ENCODE peak calls at places on chromosomes 3 and 15, in seven cellular contexts. One of them, this sample, is unnamed.

GRCh38 chr3:16112910-16113504 is 61.5 kb upstream of the GALNT15 start:
- DNase-seq in A549: no peak
- DNase-seq in SK-N-SH: no peak
- DNase-seq in HepG2: no peak
- DNase-seq in suprapubic skin: no peak
- DNase-seq in stomach: no peak
- DNase-seq in sigmoid colon: no peak
- DNase-seq in this sample: no peak

GRCh38 chr3:126659915-126660886 is 5.3 kb upstream of the TXNRD3 start:
- DNase-seq in A549: peak; percentile 44
- DNase-seq in SK-N-SH: peak; percentile 64
- DNase-seq in HepG2: peak; percentile 28
- DNase-seq in suprapubic skin: no peak
- DNase-seq in stomach: no peak
- DNase-seq in sigmoid colon: peak; percentile 38
- DNase-seq in this sample: no peak

GRCh38 chr15:101641894-101642293 is 10.3 kb downstream of the TM2D3 start:
- DNase-seq in A549: no peak
- DNase-seq in SK-N-SH: peak; percentile 35
- DNase-seq in HepG2: no peak
- DNase-seq in suprapubic skin: no peak
- DNase-seq in stomach: no peak
- DNase-seq in sigmoid colon: no peak
- DNase-seq in this sample: no peak

GRCh38 chr15:64386291-64386690 is 1.3 kb upstream of the TRIP4 start:
- DNase-seq in A549: no peak
- DNase-seq in SK-N-SH: no peak
- DNase-seq in HepG2: no peak
- DNase-seq in suprapubic skin: no peak
- DNase-seq in stomach: no peak
- DNase-seq in sigmoid colon: peak; percentile 53
- DNase-seq in this sample: no peak

GRCh38 chr3:50454671-50455070 is 48.8 kb downstream of the CACNA2D2 start:
- DNase-seq in A549: no peak
- DNase-seq in SK-N-SH: peak; percentile 55
- DNase-seq in HepG2: no peak
- DNase-seq in suprapubic skin: no peak
- DNase-seq in stomach: no peak
- DNase-seq in sigmoid colon: no peak
- DNase-seq in this sample: no peak

GRCh38 chr15:70470556-70471191 is 292.7 kb downstream of the UACA start:
- DNase-seq in A549: no peak
- DNase-seq in SK-N-SH: no peak
- DNase-seq in HepG2: no peak
- DNase-seq in suprapubic skin: no peak
- DNase-seq in stomach: no peak
- DNase-seq in sigmoid colon: no peak
- DNase-seq in this sample: no peak

GRCh38 chr3:160053048-160053391 is 64.4 kb downstream of the IL12A start:
- DNase-seq in A549: no peak
- DNase-seq in SK-N-SH: no peak
- DNase-seq in HepG2: no peak
- DNase-seq in suprapubic skin: no peak
- DNase-seq in stomach: no peak
- DNase-seq in sigmoid colon: no peak
- DNase-seq in this sample: no peak

GRCh38 chr3:190120161-190121060 is at the start of gene P3H2:
- DNase-seq in A549: peak; percentile 90
- DNase-seq in SK-N-SH: peak; percentile 88
- DNase-seq in HepG2: peak; percentile 66
- DNase-seq in suprapubic skin: peak; percentile 73
- DNase-seq in stomach: peak; percentile 84
- DNase-seq in sigmoid colon: peak; percentile 94
- DNase-seq in this sample: peak; percentile 91

GRCh38 chr3:176554264-176554663 is 643.0 kb downstream of the TBL1XR1 start:
- DNase-seq in A549: no peak
- DNase-seq in SK-N-SH: no peak
- DNase-seq in HepG2: no peak
- DNase-seq in suprapubic skin: no peak
- DNase-seq in stomach: no peak
- DNase-seq in sigmoid colon: no peak
- DNase-seq in this sample: no peak

GRCh38 chr15:95522533-95522932 is 808.0 kb upstream of the NR2F2 start:
- DNase-seq in A549: no peak
- DNase-seq in SK-N-SH: no peak
- DNase-seq in HepG2: no peak
- DNase-seq in suprapubic skin: no peak
- DNase-seq in stomach: no peak
- DNase-seq in sigmoid colon: no peak
- DNase-seq in this sample: no peak

GRCh38 chr3:105293441-105293840 is 73.3 kb upstream of the ALCAM start:
- DNase-seq in A549: no peak
- DNase-seq in SK-N-SH: no peak
- DNase-seq in HepG2: no peak
- DNase-seq in suprapubic skin: no peak
- DNase-seq in stomach: no peak
- DNase-seq in sigmoid colon: no peak
- DNase-seq in this sample: no peak

GRCh38 chr3:27800261-27800660 is 78.1 kb upstream of the EOMES start:
- DNase-seq in A549: no peak
- DNase-seq in SK-N-SH: no peak
- DNase-seq in HepG2: no peak
- DNase-seq in suprapubic skin: no peak
- DNase-seq in stomach: no peak
- DNase-seq in sigmoid colon: no peak
- DNase-seq in this sample: no peak

GRCh38 chr15:79939399-79939798 is 31.6 kb downstream of the BCL2A1 start:
- DNase-seq in A549: no peak
- DNase-seq in SK-N-SH: no peak
- DNase-seq in HepG2: no peak
- DNase-seq in suprapubic skin: no peak
- DNase-seq in stomach: no peak
- DNase-seq in sigmoid colon: no peak
- DNase-seq in this sample: no peak
- TF ChIP-seq EP300 in A549: no peak
- TF ChIP-seq EP300 in SK-N-SH: no peak
- TF ChIP-seq EP300 in HepG2: no peak
- TF ChIP-seq EP300 in suprapubic skin: no peak
- TF ChIP-seq EP300 in stomach: no peak
- TF ChIP-seq EP300 in sigmoid colon: no peak
- TF ChIP-seq EP300 in this sample: no peak

GRCh38 chr3:63845215-63845614 is 18.4 kb downstream of the THOC7 start:
- DNase-seq in A549: no peak
- DNase-seq in SK-N-SH: no peak
- DNase-seq in HepG2: no peak
- DNase-seq in suprapubic skin: no peak
- DNase-seq in stomach: no peak
- DNase-seq in sigmoid colon: no peak
- DNase-seq in this sample: no peak
- TF ChIP-seq EP300 in A549: no peak
- TF ChIP-seq EP300 in SK-N-SH: no peak
- TF ChIP-seq EP300 in HepG2: no peak
- TF ChIP-seq EP300 in suprapubic skin: no peak
- TF ChIP-seq EP300 in stomach: no peak
- TF ChIP-seq EP300 in sigmoid colon: no peak
- TF ChIP-seq EP300 in this sample: no peak

GRCh38 chr15:67816668-67817067 is 8.6 kb upstream of the SKOR1 start:
- DNase-seq in A549: no peak
- DNase-seq in SK-N-SH: no peak
- DNase-seq in HepG2: no peak
- DNase-seq in suprapubic skin: no peak
- DNase-seq in stomach: no peak
- DNase-seq in sigmoid colon: no peak
- DNase-seq in this sample: no peak
- TF ChIP-seq EP300 in A549: no peak
- TF ChIP-seq EP300 in SK-N-SH: no peak
- TF ChIP-seq EP300 in HepG2: no peak
- TF ChIP-seq EP300 in suprapubic skin: no peak
- TF ChIP-seq EP300 in stomach: no peak
- TF ChIP-seq EP300 in sigmoid colon: no peak
- TF ChIP-seq EP300 in this sample: no peak

DNA sequence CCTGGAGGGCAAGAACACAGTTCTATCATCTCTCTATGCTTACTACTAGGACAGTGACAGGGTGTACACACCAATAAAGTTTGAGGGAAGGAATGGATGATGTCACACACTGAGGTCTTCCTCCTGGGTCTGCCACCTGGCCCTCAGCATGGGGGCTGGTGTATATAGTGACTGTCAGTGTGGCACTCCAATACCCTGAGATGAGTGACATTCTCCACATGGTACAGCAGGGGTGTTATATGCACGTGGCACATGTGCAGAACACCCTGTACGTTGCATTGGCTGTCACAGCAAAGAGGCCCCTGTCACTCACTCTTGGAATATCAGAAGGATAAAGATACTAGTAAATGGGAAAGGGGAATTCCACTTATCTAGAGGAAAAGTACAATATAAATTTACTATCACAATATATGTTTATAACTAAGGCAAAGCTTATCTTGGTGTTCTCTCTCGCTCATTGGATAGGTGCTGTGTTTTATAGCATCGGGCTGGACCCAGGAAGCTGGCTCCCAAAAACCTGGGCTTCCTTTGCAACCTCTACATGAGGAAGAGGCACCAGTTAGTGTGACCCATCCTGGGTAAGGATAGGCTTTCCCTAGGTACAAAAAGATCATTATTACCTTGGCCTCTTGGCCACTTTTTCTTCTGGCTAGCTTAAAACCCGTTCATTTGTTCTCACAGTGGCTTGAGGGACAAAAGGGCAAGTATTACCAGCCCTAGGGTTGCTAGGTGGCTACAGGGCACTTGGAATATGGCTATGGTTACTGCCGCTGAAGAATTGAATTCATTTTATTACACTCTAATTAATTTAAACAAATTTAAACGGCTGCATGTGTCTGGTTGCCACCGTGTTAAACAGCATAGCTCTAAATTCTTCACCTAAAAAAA is 54.8 kb upstream of the HES1 start:
- DNase-seq in A549: no peak
- DNase-seq in SK-N-SH: no peak
- DNase-seq in HepG2: no peak
- DNase-seq in suprapubic skin: no peak
- DNase-seq in stomach: no peak
- DNase-seq in sigmoid colon: no peak
- DNase-seq in this sample: no peak
- TF ChIP-seq EP300 in A549: no peak
- TF ChIP-seq EP300 in SK-N-SH: no peak
- TF ChIP-seq EP300 in HepG2: no peak
- TF ChIP-seq EP300 in suprapubic skin: no peak
- TF ChIP-seq EP300 in stomach: no peak
- TF ChIP-seq EP300 in sigmoid colon: no peak
- TF ChIP-seq EP300 in this sample: no peak

GRCh38 chr3:35081902-35082301 is 557.4 kb upstream of the ARPP21 start:
- DNase-seq in A549: no peak
- DNase-seq in SK-N-SH: no peak
- DNase-seq in HepG2: no peak
- DNase-seq in suprapubic skin: no peak
- DNase-seq in stomach: no peak
- DNase-seq in sigmoid colon: no peak
- DNase-seq in this sample: no peak
- TF ChIP-seq EP300 in A549: no peak
- TF ChIP-seq EP300 in SK-N-SH: no peak
- TF ChIP-seq EP300 in HepG2: no peak
- TF ChIP-seq EP300 in suprapubic skin: no peak
- TF ChIP-seq EP300 in stomach: no peak
- TF ChIP-seq EP300 in sigmoid colon: no peak
- TF ChIP-seq EP300 in this sample: no peak

GRCh38 chr3:36494461-36495109 is 114.3 kb downstream of the STAC start:
- DNase-seq in A549: peak; percentile 5
- DNase-seq in SK-N-SH: peak; percentile 36
- DNase-seq in HepG2: no peak
- DNase-seq in suprapubic skin: peak; percentile 72
- DNase-seq in stomach: no peak
- DNase-seq in sigmoid colon: peak; percentile 73
- DNase-seq in this sample: no peak

GRCh38 chr3:36493051-36493450 is 112.7 kb downstream of the STAC start:
- DNase-seq in A549: no peak
- DNase-seq in SK-N-SH: no peak
- DNase-seq in HepG2: no peak
- DNase-seq in suprapubic skin: no peak
- DNase-seq in stomach: no peak
- DNase-seq in sigmoid colon: no peak
- DNase-seq in this sample: no peak

GRCh38 chr3:36496734-36497133 is 116.4 kb downstream of the STAC start:
- DNase-seq in A549: no peak
- DNase-seq in SK-N-SH: no peak
- DNase-seq in HepG2: no peak
- DNase-seq in suprapubic skin: no peak
- DNase-seq in stomach: no peak
- DNase-seq in sigmoid colon: no peak
- DNase-seq in this sample: no peak

GRCh38 chr3:36501568-36502075 is 121.3 kb downstream of the STAC start:
- DNase-seq in A549: no peak
- DNase-seq in SK-N-SH: no peak
- DNase-seq in HepG2: no peak
- DNase-seq in suprapubic skin: no peak
- DNase-seq in stomach: no peak
- DNase-seq in sigmoid colon: no peak
- DNase-seq in this sample: no peak

DNA sequence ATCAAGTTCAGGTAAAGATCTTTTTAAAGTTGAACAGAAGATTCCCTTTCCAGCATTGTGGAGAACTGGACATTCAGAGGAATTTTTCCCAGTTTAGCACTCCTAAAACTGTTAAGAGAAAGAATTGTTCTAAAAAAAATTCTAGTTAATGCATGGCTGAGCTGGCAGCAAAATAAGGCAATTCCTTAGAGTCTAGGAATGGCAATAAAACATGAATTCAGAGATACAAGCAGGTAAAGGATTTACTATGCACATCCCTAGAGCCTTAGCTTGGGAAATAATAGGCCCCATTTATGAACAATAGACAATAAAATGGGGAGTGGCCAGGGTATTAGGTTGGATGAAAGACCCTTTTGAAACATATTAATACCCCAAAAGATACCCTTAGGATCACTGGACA is 116.9 kb downstream of the STAC start:
- DNase-seq in A549: no peak
- DNase-seq in SK-N-SH: no peak
- DNase-seq in HepG2: no peak
- DNase-seq in suprapubic skin: no peak
- DNase-seq in stomach: no peak
- DNase-seq in sigmoid colon: no peak
- DNase-seq in this sample: no peak
- TF ChIP-seq EP300 in A549: no peak
- TF ChIP-seq EP300 in SK-N-SH: no peak
- TF ChIP-seq EP300 in HepG2: no peak
- TF ChIP-seq EP300 in suprapubic skin: no peak
- TF ChIP-seq EP300 in stomach: no peak
- TF ChIP-seq EP300 in sigmoid colon: no peak
- TF ChIP-seq EP300 in this sample: no peak